ENCODE peak calls at places on chromosomes 7 and 10, in nine cellular contexts. O is AML-193; N is Caco-2; F is Daoy; L is activated naive CD4-positive, alpha-beta T cell treated with anti-CD3 and anti-CD28 coated beads, Interleukin-2, amount 50 U/mL, for 16 hours; A is HFF-Myc; B is Calu3; V is T-helper 9 cell; Z is stimulated activated CD8-positive, alpha-beta memory T cell treated with anti-CD3 and anti-CD28 coated beads, Interleukin-15, amount 100 ng/mL, for 24 hours. U is an unnamed sample.

GRCh38 chr10:44389150-44389549 is 4.3 kb upstream of the CXCL12 start:
- DNase-seq in Z (no peak), O (no peak), N (peak), V (no peak), A (no peak), F (no peak), B (no peak), L (no peak), U (no peak)

GRCh38 chr7:6624246-6624611 is 8.8 kb downstream of the ZNF853 start:
- DNase-seq in A (no peak), L (no peak), F (no peak), Z (no peak), V (no peak), O (no peak), N (no peak), B (no peak), U (no peak)

GRCh38 chr7:43384585-43385308 is 198.2 kb upstream of the STK17A start:
- DNase-seq in N (no peak), Z (no peak), B (no peak), O (no peak), V (no peak), L (no peak), A (no peak), F (no peak), U (no peak)

GRCh38 chr10:112446055-112446854 is 459 bp downstream of the ZDHHC6 start:
- DNase-seq in O (peak), N (no peak), V (no peak), A (no peak), L (no peak), Z (no peak), F (peak), B (no peak), U (no peak)

GRCh38 chr10:14022954-14023353 is 307.8 kb downstream of the FRMD4A start:
- DNase-seq in O (no peak), A (no peak), V (no peak), L (no peak), F (no peak), Z (no peak), N (no peak), B (no peak), U (no peak)

GRCh38 chr10:78744521-78745090 is 324.2 kb upstream of the ZMIZ1 start:
- DNase-seq in O (no peak), A (no peak), B (no peak), F (no peak), N (no peak), L (no peak), Z (no peak), V (no peak), U (no peak)

GRCh38 chr10:57897611-57898010 is 370.1 kb downstream of the IPMK start:
- DNase-seq in B (no peak), Z (no peak), O (no peak), N (peak), L (no peak), F (no peak), A (no peak), V (no peak), U (no peak)

GRCh38 chr10:126097558-126098215 is 201.3 kb downstream of the FANK1 start:
- DNase-seq in Z (no peak), O (no peak), L (no peak), A (no peak), V (no peak), B (no peak), N (no peak), F (no peak), U (no peak)

GRCh38 chr10:119737827-119738226 is 12.0 kb downstream of the INPP5F start:
- DNase-seq in Z (no peak), N (peak), L (no peak), F (peak), O (no peak), A (peak), B (peak), V (no peak), U (peak)

GRCh38 chr7:155702616-155703015 is 58.2 kb downstream of the RBM33 start:
- DNase-seq in L (no peak), B (peak), N (no peak), O (no peak), F (peak), A (no peak), V (no peak), Z (no peak), U (peak)

GRCh38 chr10:28592953-28593352 is 60.0 kb downstream of the WAC start:
- DNase-seq in Z (no peak), V (no peak), F (peak), N (no peak), L (no peak), A (no peak), B (no peak), O (peak), U (no peak)

GRCh38 chr10:122435212-122435827 is 19.1 kb upstream of the ARMS2 start:
- DNase-seq in O (peak), A (peak), N (no peak), B (no peak), Z (no peak), F (no peak), V (no peak), L (no peak), U (peak)

GRCh38 chr7:92613720-92614119 is 23.5 kb upstream of the FAM133B start:
- DNase-seq in F (no peak), L (no peak), N (no peak), B (no peak), A (no peak), Z (no peak), O (no peak), V (no peak), U (no peak)

GRCh38 chr10:58587676-58588075 is 75.0 kb downstream of the BICC1 start:
- DNase-seq in V (no peak), Z (no peak), O (no peak), B (no peak), F (no peak), N (no peak), A (no peak), L (no peak), U (no peak)

GRCh38 chr7:13115157-13115772 is 427.8 kb downstream of the ARL4A start:
- DNase-seq in O (no peak), F (no peak), N (peak), Z (no peak), B (no peak), L (no peak), A (no peak), V (no peak), U (no peak)

GRCh38 chr7:112411186-112411795 is 39.0 kb upstream of the IFRD1 start:
- DNase-seq in V (no peak), F (peak), N (no peak), L (no peak), O (no peak), Z (no peak), A (no peak), B (peak), U (peak)

GRCh38 chr10:102752266-102752930 is 8.7 kb downstream of the WBP1L start:
- DNase-seq in N (no peak), F (no peak), B (no peak), Z (no peak), A (no peak), L (no peak), O (no peak), V (no peak), U (peak)

GRCh38 chr10:105807930-105808587 is 1167.0 kb downstream of the SORCS3 start:
- DNase-seq in V (no peak), F (no peak), Z (no peak), N (no peak), B (no peak), A (no peak), L (no peak), O (no peak), U (no peak)

GRCh38 chr7:75732764-75733630 is 5.7 kb downstream of the HIP1 start:
- DNase-seq in Z (no peak), A (peak), O (no peak), L (no peak), N (no peak), V (no peak), F (peak), B (no peak), U (peak)

GRCh38 chr7:22129166-22129565 is 183.5 kb upstream of the CDCA7L start:
- DNase-seq in F (no peak), B (no peak), A (no peak), N (no peak), L (no peak), Z (no peak), V (no peak), O (no peak), U (no peak)